ENCODE peak calls at places on chromosomes 11 and 22, in ten cellular contexts. A is prostate gland, F is AG04450, W is hippocampal formation, I is iPS-NIHi11, H is Calu3, V is activated T-helper 1 cell treated with Interleukin-2 at 50 U/mL for 16 hours, D is NCI-H1105 treated with DMSO at 0.1 percent for 48 hours, Y is tibial artery, C is cardiac fibroblast. N is an unnamed sample.

GRCh38 chr11:90447651-90448050 is 224.8 kb upstream of the CHORDC1 start:
- DNase-seq in C (no peak), A (no peak), D (no peak), Y (no peak), F (no peak), I (no peak), V (no peak), H (no peak), W (no peak), N (no peak)

GRCh38 chr22:32324505-32325415 is 32.9 kb upstream of the RFPL3 start:
- DNase-seq in W (no peak), C (no peak), A (no peak), D (no peak), H (no peak), V (no peak), Y (no peak), F (no peak), I (no peak), N (no peak)

GRCh38 chr11:128709402-128709801 is 15.5 kb downstream of the FLI1 start:
- DNase-seq in C (peak), F (peak), V (no peak), A (no peak), W (no peak), H (peak), D (no peak), I (no peak), Y (no peak), N (peak)

GRCh38 chr22:32206774-32207758 is 2.2 kb upstream of the RFPL2 start:
- DNase-seq in W (no peak), A (peak), C (peak), V (no peak), D (peak), F (no peak), I (peak), H (peak), Y (no peak), N (peak)

GRCh38 chr22:47445716-47446290 is 683.4 kb downstream of the TBC1D22A start:
- DNase-seq in V (no peak), H (no peak), A (no peak), Y (no peak), C (no peak), I (no peak), W (no peak), F (no peak), D (no peak), N (no peak)

GRCh38 chr11:29985248-29985647 is 31.6 kb downstream of the KCNA4 start:
- DNase-seq in I (no peak), H (no peak), V (no peak), D (no peak), Y (no peak), A (no peak), F (no peak), C (no peak), W (no peak), N (no peak)

GRCh38 chr11:111939836-111940604 is 2.9 kb downstream of the DIXDC1 start:
- DNase-seq in C (peak), F (peak), Y (no peak), D (no peak), H (no peak), W (no peak), A (no peak), I (no peak), V (no peak), N (no peak)

GRCh38 chr11:70887428-70887827 is 364.9 kb downstream of the SHANK2 start:
- DNase-seq in I (no peak), A (no peak), D (no peak), C (no peak), F (no peak), Y (no peak), H (no peak), V (no peak), W (no peak), N (no peak)

GRCh38 chr22:22616636-22617035 is 27.8 kb upstream of the GGTLC2 start:
- DNase-seq in C (no peak), Y (no peak), H (peak), W (no peak), I (no peak), V (no peak), F (no peak), D (no peak), A (no peak), N (no peak)

GRCh38 chr22:40247976-40248375 is 70.3 kb downstream of the TNRC6B start:
- DNase-seq in A (no peak), V (peak), D (no peak), F (no peak), H (no peak), C (no peak), I (no peak), W (no peak), Y (no peak), N (no peak)

GRCh38 chr11:61832758-61833157 is 4.7 kb downstream of the FADS2 start:
- DNase-seq in W (no peak), C (no peak), D (peak), F (no peak), A (no peak), H (no peak), I (no peak), Y (no peak), V (no peak), N (no peak)

GRCh38 chr22:44190381-44190976 is 9.8 kb downstream of the PARVG start:
- DNase-seq in A (no peak), V (no peak), C (no peak), F (no peak), D (no peak), H (no peak), I (no peak), Y (no peak), W (no peak), N (no peak)

GRCh38 chr11:116871248-116871647 is 33.8 kb upstream of the APOA1 start:
- DNase-seq in I (no peak), F (no peak), D (no peak), W (no peak), A (no peak), V (no peak), H (no peak), C (peak), Y (no peak), N (no peak)

GRCh38 chr22:34108168-34108567 is 187.9 kb upstream of the LARGE1 start:
- DNase-seq in D (no peak), F (no peak), Y (no peak), I (no peak), H (no peak), V (no peak), C (no peak), W (no peak), A (no peak), N (no peak)

GRCh38 chr11:122804161-122804560 is 34.1 kb upstream of the CRTAM start:
- DNase-seq in A (no peak), F (no peak), C (peak), W (no peak), I (no peak), Y (no peak), D (no peak), V (no peak), H (no peak), N (peak)

GRCh38 chr11:67389477-67389876 is 2.3 kb upstream of the RAD9A start:
- DNase-seq in I (peak), D (peak), A (no peak), H (peak), C (no peak), W (no peak), F (no peak), Y (no peak), V (no peak), N (peak)

GRCh38 chr22:29912605-29913398 is 29.8 kb downstream of the MTMR3 start:
- DNase-seq in A (no peak), V (no peak), F (peak), Y (no peak), D (no peak), I (no peak), H (peak), W (no peak), C (peak), N (no peak)

GRCh38 chr22:20957691-20958440 is 9.2 kb upstream of the AIFM3 start:
- DNase-seq in I (peak), C (no peak), Y (no peak), H (peak), A (no peak), V (no peak), F (no peak), W (no peak), D (no peak), N (peak)

GRCh38 chr11:122633219-122633829 is 22.2 kb upstream of the UBASH3B start:
- DNase-seq in H (peak), D (peak), Y (no peak), V (no peak), C (peak), W (peak), I (peak), A (no peak), F (no peak), N (peak)